ENCODE peak calls at places on chromosomes 1 and 21, in six cellular contexts. S is fibroblast of lung, H is anterior cingulate cortex, E is GM12865, Q is smooth muscle cell of the brain vasculature, O is H54. T is an unnamed sample.

GRCh38 chr1:187396226-187396625 is 567.5 kb downstream of the PLA2G4A start:
- DNase-seq in S (no peak), H (no peak), E (no peak), Q (no peak), O (no peak), T (no peak)

GRCh38 chr1:239263821-239264220 is 122.5 kb upstream of the CHRM3 start:
- DNase-seq in S (no peak), H (no peak), E (no peak), Q (no peak), O (no peak), T (no peak)

GRCh38 chr1:226639631-226640061 is 91.1 kb downstream of the STUM start:
- DNase-seq in S (no peak), H (no peak), E (no peak), Q (no peak), O (no peak), T (no peak)

GRCh38 chr1:32393136-32393535 is 1.1 kb downstream of the BSDC1 start:
- DNase-seq in S (no peak), H (no peak), E (peak), Q (no peak), O (no peak), T (no peak)

GRCh38 chr1:98766241-98766640 is 104.7 kb downstream of the SNX7 start:
- DNase-seq in S (no peak), H (no peak), E (peak), Q (no peak), O (no peak), T (no peak)

GRCh38 chr1:111471012-111471411 is 2.8 kb upstream of the C1orf162 start:
- DNase-seq in S (no peak), H (no peak), E (peak), Q (no peak), O (no peak), T (peak)

GRCh38 chr1:92080128-92080985 is at the start of gene BTBD8:
- DNase-seq in S (peak), H (peak), E (peak), Q (peak), O (peak), T (peak)

GRCh38 chr1:15104768-15105167 is 48.8 kb upstream of the TMEM51 start:
- DNase-seq in S (no peak), H (no peak), E (no peak), Q (no peak), O (no peak), T (no peak)

GRCh38 chr21:29163381-29164115 is 33.1 kb downstream of the MAP3K7CL start:
- DNase-seq in S (peak), H (no peak), E (no peak), Q (no peak), O (no peak), T (no peak)

GRCh38 chr1:94924967-94925366 is 1.9 kb downstream of the CNN3 start:
- DNase-seq in S (peak), H (no peak), E (no peak), Q (no peak), O (no peak), T (no peak)

GRCh38 chr21:44993321-44994015 is 53.6 kb downstream of the SLX9 start:
- DNase-seq in S (no peak), H (no peak), E (no peak), Q (no peak), O (no peak), T (no peak)

GRCh38 chr1:207817778-207818751 is 66.2 kb downstream of the CD46 start:
- DNase-seq in S (no peak), H (no peak), E (no peak), Q (no peak), O (no peak), T (no peak)

GRCh38 chr1:54979327-54979891 is 1.0 kb upstream of the TMEM61 start:
- DNase-seq in S (no peak), H (no peak), E (no peak), Q (no peak), O (peak), T (no peak)

GRCh38 chr21:40797881-40798280 is 49.1 kb downstream of the DSCAM start:
- DNase-seq in S (no peak), H (no peak), E (no peak), Q (no peak), O (no peak), T (no peak)

GRCh38 chr1:97743129-97743528 is 177.7 kb downstream of the DPYD start:
- DNase-seq in S (no peak), H (no peak), E (no peak), Q (no peak), O (no peak), T (no peak)

GRCh38 chr1:39566441-39567137 is 10.0 kb downstream of the PABPC4 start:
- DNase-seq in S (no peak), H (no peak), E (no peak), Q (no peak), O (no peak), T (no peak)

GRCh38 chr21:33018707-33019455 is 6.9 kb upstream of the OLIG2 start:
- DNase-seq in S (no peak), H (no peak), E (no peak), Q (no peak), O (no peak), T (no peak)

GRCh38 chr1:23958810-23959460 is 693 bp upstream of the PNRC2 start:
- DNase-seq in S (peak), H (peak), E (peak), Q (peak), O (peak), T (peak)

GRCh38 chr1:156927215-156928042 is 7.0 kb downstream of the LRRC71 start:
- DNase-seq in S (peak), H (peak), E (peak), Q (no peak), O (peak), T (peak)

GRCh38 chr1:11307837-11308236 is 34.8 kb downstream of the UBIAD1 start:
- DNase-seq in S (peak), H (no peak), E (no peak), Q (no peak), O (no peak), T (no peak)

GRCh38 chr1:215022204-215022603 is 60.3 kb upstream of the KCNK2 start:
- DNase-seq in S (peak), H (no peak), E (no peak), Q (no peak), O (no peak), T (no peak)

GRCh38 chr1:245086389-245086969 is 68.3 kb upstream of the KIF26B start:
- DNase-seq in S (peak), H (no peak), E (no peak), Q (no peak), O (no peak), T (no peak)

GRCh38 chr1:81876901-81877750 is 76.4 kb downstream of the ADGRL2 start:
- DNase-seq in S (peak), H (no peak), E (no peak), Q (no peak), O (peak), T (no peak)

GRCh38 chr1:248670003-248670402 is 14.7 kb upstream of the OR2T27 start:
- DNase-seq in S (peak), H (no peak), E (no peak), Q (no peak), O (no peak), T (no peak)

GRCh38 chr1:21337459-21337930 is 47.2 kb upstream of the ECE1 start:
- DNase-seq in S (no peak), H (no peak), E (no peak), Q (no peak), O (no peak), T (no peak)